ENCODE peak calls at places on chromosomes 13 and 19, in four cellular contexts. One of them, this sample, is unnamed.

GRCh38 chr13:99258946-99259345 is 767 bp upstream of the GPR18 start:
- DNase-seq in tibial artery: no peak
- DNase-seq in lung: no peak
- DNase-seq in thoracic aorta: no peak
- DNase-seq in this sample: no peak

GRCh38 chr19:34397853-34398252 is 6.3 kb upstream of the PDCD2L start:
- DNase-seq in thoracic aorta: no peak
- DNase-seq in tibial artery: no peak
- DNase-seq in lung: no peak
- DNase-seq in this sample: no peak

GRCh38 chr19:10820173-10820572 is 15.8 kb downstream of the TMED1 start:
- DNase-seq in tibial artery: no peak
- DNase-seq in thoracic aorta: no peak
- DNase-seq in lung: no peak
- DNase-seq in this sample: no peak

GRCh38 chr19:40235238-40236025 is 8.9 kb upstream of the CCNP start:
- DNase-seq in lung: no peak
- DNase-seq in thoracic aorta: no peak
- DNase-seq in tibial artery: peak; percentile 57
- DNase-seq in this sample: no peak

GRCh38 chr13:59012731-59013130 is 1151.0 kb downstream of the DIAPH3 start:
- DNase-seq in lung: no peak
- DNase-seq in tibial artery: no peak
- DNase-seq in thoracic aorta: no peak
- DNase-seq in this sample: no peak

GRCh38 chr13:97057196-97057595 is 62.9 kb upstream of the OXGR1 start:
- DNase-seq in thoracic aorta: no peak
- DNase-seq in tibial artery: no peak
- DNase-seq in lung: no peak
- DNase-seq in this sample: no peak

GRCh38 chr19:17455711-17456123 is 5.0 kb downstream of the NXNL1 start:
- DNase-seq in lung: no peak
- DNase-seq in tibial artery: no peak
- DNase-seq in thoracic aorta: no peak
- DNase-seq in this sample: no peak

GRCh38 chr13:30718661-30719520 is 16.5 kb upstream of the ALOX5AP start:
- DNase-seq in thoracic aorta: no peak
- DNase-seq in tibial artery: no peak
- DNase-seq in lung: no peak
- DNase-seq in this sample: peak; percentile 74

GRCh38 chr19:2747349-2747748 is 7.5 kb upstream of the SLC39A3 start:
- DNase-seq in tibial artery: no peak
- DNase-seq in lung: no peak
- DNase-seq in thoracic aorta: no peak
- DNase-seq in this sample: no peak

GRCh38 chr19:7705387-7706187 is 3.7 kb upstream of the FCER2 start:
- DNase-seq in lung: peak; percentile 34
- DNase-seq in thoracic aorta: no peak
- DNase-seq in tibial artery: peak; percentile 69
- DNase-seq in this sample: no peak

GRCh38 chr13:62113145-62113544 is 697.5 kb upstream of the PCDH20 start:
- DNase-seq in thoracic aorta: no peak
- DNase-seq in lung: no peak
- DNase-seq in tibial artery: no peak
- DNase-seq in this sample: no peak

GRCh38 chr13:55497486-55497885 is 1643.2 kb upstream of the PRR20A start:
- DNase-seq in tibial artery: no peak
- DNase-seq in thoracic aorta: no peak
- DNase-seq in lung: no peak
- DNase-seq in this sample: no peak

GRCh38 chr13:103168901-103169508 is 102.8 kb upstream of the SLC10A2 start:
- DNase-seq in tibial artery: no peak
- DNase-seq in thoracic aorta: no peak
- DNase-seq in lung: no peak
- DNase-seq in this sample: no peak

GRCh38 chr13:112767506-112768471 is 78.0 kb downstream of the ATP11A start:
- DNase-seq in lung: peak; percentile 63
- DNase-seq in thoracic aorta: no peak
- DNase-seq in tibial artery: peak; percentile 75
- DNase-seq in this sample: no peak

GRCh38 chr13:98447881-98448641 is 128.8 kb downstream of the STK24 start:
- DNase-seq in thoracic aorta: no peak
- DNase-seq in lung: no peak
- DNase-seq in tibial artery: no peak
- DNase-seq in this sample: no peak

GRCh38 chr19:14475251-14476073 is at the start of gene PTGER1:
- DNase-seq in thoracic aorta: no peak
- DNase-seq in lung: no peak
- DNase-seq in tibial artery: no peak
- DNase-seq in this sample: no peak

GRCh38 chr13:49023441-49023840 is 47.7 kb downstream of the FNDC3A start:
- DNase-seq in thoracic aorta: no peak
- DNase-seq in lung: no peak
- DNase-seq in tibial artery: no peak
- DNase-seq in this sample: peak; percentile 32

GRCh38 chr13:100234006-100234405 is 145.1 kb downstream of the PCCA start:
- DNase-seq in lung: no peak
- DNase-seq in tibial artery: no peak
- DNase-seq in thoracic aorta: no peak
- DNase-seq in this sample: no peak

GRCh38 chr13:93477238-93477637 is 250.6 kb downstream of the GPC6 start:
- DNase-seq in tibial artery: no peak
- DNase-seq in thoracic aorta: no peak
- DNase-seq in lung: no peak
- DNase-seq in this sample: no peak

GRCh38 chr13:36323951-36324566 is 22.1 kb downstream of the SPART start:
- DNase-seq in thoracic aorta: no peak
- DNase-seq in tibial artery: no peak
- DNase-seq in lung: no peak
- DNase-seq in this sample: no peak

GRCh38 chr19:49423985-49424303 is 703 bp upstream of the PTH2 start:
- DNase-seq in lung: no peak
- DNase-seq in thoracic aorta: no peak
- DNase-seq in tibial artery: no peak
- DNase-seq in this sample: no peak

GRCh38 chr13:21232196-21232595 is 55.7 kb downstream of the MRPL57 start:
- DNase-seq in tibial artery: no peak
- DNase-seq in thoracic aorta: no peak
- DNase-seq in lung: peak; percentile 24
- DNase-seq in this sample: peak; percentile 6

GRCh38 chr19:4360081-4360569 is 16.8 kb downstream of the MPND start:
- DNase-seq in thoracic aorta: no peak
- DNase-seq in tibial artery: peak; percentile 61
- DNase-seq in lung: no peak
- DNase-seq in this sample: no peak

GRCh38 chr19:6800991-6801396 is 28.5 kb downstream of the VAV1 start:
- DNase-seq in lung: no peak
- DNase-seq in tibial artery: no peak
- DNase-seq in thoracic aorta: no peak
- DNase-seq in this sample: no peak

GRCh38 chr19:18543814-18544475 is 572 bp upstream of the FKBP8 start:
- DNase-seq in thoracic aorta: no peak
- DNase-seq in tibial artery: no peak
- DNase-seq in lung: peak; percentile 66
- DNase-seq in this sample: no peak

GRCh38 chr13:94384217-94384905 is 95.1 kb downstream of the DCT start:
- DNase-seq in thoracic aorta: no peak
- DNase-seq in tibial artery: no peak
- DNase-seq in lung: no peak
- DNase-seq in this sample: peak; percentile 24

GRCh38 chr19:14139944-14140343 is 3.6 kb upstream of the ASF1B start:
- DNase-seq in tibial artery: no peak
- DNase-seq in lung: no peak
- DNase-seq in thoracic aorta: no peak
- DNase-seq in this sample: no peak

GRCh38 chr19:45920458-45920857 is 5.9 kb upstream of the NANOS2 start:
- DNase-seq in lung: no peak
- DNase-seq in tibial artery: no peak
- DNase-seq in thoracic aorta: no peak
- DNase-seq in this sample: no peak

GRCh38 chr19:45924891-45925447 is 10.4 kb upstream of the NANOS2 start:
- DNase-seq in lung: no peak
- DNase-seq in tibial artery: no peak
- DNase-seq in thoracic aorta: no peak
- DNase-seq in this sample: no peak

GRCh38 chr19:45919678-45920077 is 5.1 kb upstream of the NANOS2 start:
- DNase-seq in tibial artery: no peak
- DNase-seq in thoracic aorta: no peak
- DNase-seq in lung: no peak
- DNase-seq in this sample: no peak

GRCh38 chr19:45918721-45919120 is 4.1 kb upstream of the NANOS2 start:
- DNase-seq in thoracic aorta: no peak
- DNase-seq in lung: no peak
- DNase-seq in tibial artery: no peak
- DNase-seq in this sample: no peak

GRCh38 chr19:45922281-45922680 is 7.7 kb upstream of the NANOS2 start:
- DNase-seq in tibial artery: no peak
- DNase-seq in thoracic aorta: no peak
- DNase-seq in lung: no peak
- DNase-seq in this sample: no peak
- TF ChIP-seq CTCF in tibial artery: no peak
- TF ChIP-seq CTCF in thoracic aorta: no peak
- TF ChIP-seq CTCF in lung: no peak
- TF ChIP-seq CTCF in this sample: peak; percentile 42

DNA sequence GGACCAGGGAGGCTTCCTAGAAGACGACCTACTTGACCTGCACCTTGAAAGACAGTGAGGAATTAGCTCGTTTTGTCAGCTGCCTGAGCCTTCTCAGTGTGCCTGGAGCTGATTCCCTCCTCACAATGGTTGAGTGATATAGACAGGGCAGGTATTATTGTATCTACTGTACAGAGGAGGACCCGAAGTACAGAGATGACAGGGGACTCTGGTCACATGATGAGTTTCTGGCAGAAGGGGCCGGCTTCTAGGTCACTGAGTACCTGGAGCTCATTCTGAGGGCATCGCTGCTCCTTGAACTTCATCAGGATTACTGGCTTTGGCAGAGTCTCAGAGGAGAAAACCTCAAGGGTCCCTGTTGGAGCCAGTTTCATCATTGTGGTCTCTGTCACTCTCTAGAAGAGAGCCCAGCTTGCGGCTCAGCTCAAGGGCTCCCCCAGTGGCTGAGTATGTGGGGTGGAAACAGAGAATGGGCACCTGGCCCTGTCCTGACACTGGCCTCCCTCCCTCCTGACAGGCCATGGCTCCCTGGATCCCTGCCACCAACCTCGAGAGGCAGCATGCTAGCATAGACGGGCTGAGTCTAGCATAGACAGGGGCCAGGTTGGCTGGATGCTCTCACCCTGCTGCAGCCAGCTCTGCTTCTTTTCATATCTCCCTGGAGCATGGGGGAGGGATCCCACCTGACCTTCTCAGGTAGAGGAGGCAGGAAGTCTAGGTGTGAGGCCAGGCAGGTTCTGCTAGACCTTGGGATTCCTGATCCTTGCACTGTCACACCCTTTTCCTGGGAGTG is 38.7 kb downstream of the NFIX start:
- DNase-seq in thoracic aorta: no peak
- DNase-seq in tibial artery: peak; percentile 90
- DNase-seq in lung: peak; percentile 78
- DNase-seq in this sample: no peak
- H3K27ac ChIP-seq in thoracic aorta: peak overlapping the region; percentile 98
- H3K27ac ChIP-seq in tibial artery: peak overlapping the region; percentile 99
- H3K27ac ChIP-seq in lung: no peak overlapping the region
- H3K27ac ChIP-seq in this sample: peak overlapping the region; percentile 21

DNA sequence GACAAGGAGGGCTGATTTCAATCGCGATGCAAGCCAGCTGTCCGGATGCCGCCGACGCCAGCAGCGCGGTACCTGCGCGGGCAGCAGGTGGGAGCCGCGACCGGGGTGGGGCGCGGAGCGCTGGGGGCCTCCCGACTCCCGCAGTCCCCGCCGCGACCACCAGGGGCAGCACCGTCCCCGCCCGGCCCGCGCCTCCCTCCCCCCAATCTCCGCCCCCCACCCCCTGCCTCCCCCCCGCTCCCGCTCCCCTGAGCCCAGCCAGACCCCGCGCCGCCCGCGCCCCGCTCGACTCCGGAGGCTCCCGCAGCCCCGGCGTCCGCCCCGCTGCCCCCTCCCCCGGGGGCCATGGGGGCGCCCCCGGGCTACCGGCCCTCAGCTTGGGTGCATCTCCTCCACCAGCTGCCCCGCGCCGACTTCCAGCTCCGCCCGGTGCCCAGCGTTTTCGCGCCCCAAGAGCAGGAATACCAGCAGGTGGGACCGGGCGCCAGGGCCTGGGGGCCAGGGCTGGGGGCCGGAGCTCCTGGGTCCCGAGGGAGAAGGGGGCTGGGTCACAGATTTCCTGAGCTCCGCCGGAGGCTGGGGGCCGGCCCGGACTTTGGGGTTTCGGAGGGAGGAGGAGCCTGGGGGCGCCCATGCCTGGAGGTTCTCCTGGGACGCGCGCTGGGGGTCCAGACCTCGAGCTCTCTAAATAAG is at the start of gene TTYH1:
- DNase-seq in tibial artery: no peak
- DNase-seq in thoracic aorta: no peak
- DNase-seq in lung: no peak
- DNase-seq in this sample: no peak
- TF ChIP-seq CTCF in tibial artery: no peak
- TF ChIP-seq CTCF in thoracic aorta: no peak
- TF ChIP-seq CTCF in lung: no peak
- TF ChIP-seq CTCF in this sample: no peak

GRCh38 chr13:67223742-67224141 is 6.4 kb downstream of the PCDH9 start:
- DNase-seq in tibial artery: no peak
- DNase-seq in thoracic aorta: no peak
- DNase-seq in lung: no peak
- DNase-seq in this sample: no peak
- H3K27ac ChIP-seq in tibial artery: no peak overlapping the region
- H3K27ac ChIP-seq in thoracic aorta: no peak overlapping the region
- H3K27ac ChIP-seq in lung: no peak overlapping the region
- H3K27ac ChIP-seq in this sample: no peak overlapping the region

GRCh38 chr13:73544175-73544574 is 485.4 kb downstream of the KLF5 start:
- DNase-seq in lung: no peak
- DNase-seq in thoracic aorta: no peak
- DNase-seq in tibial artery: no peak
- DNase-seq in this sample: no peak
- TF ChIP-seq CTCF in lung: no peak
- TF ChIP-seq CTCF in thoracic aorta: no peak
- TF ChIP-seq CTCF in tibial artery: no peak
- TF ChIP-seq CTCF in this sample: no peak

GRCh38 chr13:50891206-50891605 is 18.4 kb upstream of the RNASEH2B start:
- DNase-seq in thoracic aorta: no peak
- DNase-seq in lung: no peak
- DNase-seq in tibial artery: no peak
- DNase-seq in this sample: no peak
- H3K27ac ChIP-seq in thoracic aorta: no peak overlapping the region
- H3K27ac ChIP-seq in lung: no peak overlapping the region
- H3K27ac ChIP-seq in tibial artery: no peak overlapping the region
- H3K27ac ChIP-seq in this sample: no peak overlapping the region

GRCh38 chr13:47397739-47398138 is 500.9 kb upstream of the HTR2A start:
- DNase-seq in lung: no peak
- DNase-seq in thoracic aorta: no peak
- DNase-seq in tibial artery: no peak
- DNase-seq in this sample: peak; percentile 23
- TF ChIP-seq CTCF in lung: no peak
- TF ChIP-seq CTCF in thoracic aorta: no peak
- TF ChIP-seq CTCF in tibial artery: no peak
- TF ChIP-seq CTCF in this sample: peak; percentile 35